ENCODE peak calls at places on chromosomes 11 and 22, in five cellular contexts. U, K, O, I and F are unnamed samples.

GRCh38 chr11:118437046-118437735 is 899 bp downstream of the KMT2A start:
- DNase-seq in U (peak; percentile 39), K (peak; percentile 37), O (no peak), I (no peak), F (peak; percentile 28)

GRCh38 chr11:117185739-117186430 is 7.3 kb downstream of the SIDT2 start:
- DNase-seq in U (no peak), K (no peak), O (no peak), I (no peak), F (no peak)

GRCh38 chr11:102495161-102496042 is 35.1 kb downstream of the MMP7 start:
- DNase-seq in U (peak; percentile 56), K (peak; percentile 49), O (peak; percentile 55), I (peak; percentile 14), F (peak; percentile 49)

GRCh38 chr11:112615238-112615637 is 346.0 kb upstream of the NCAM1 start:
- DNase-seq in U (no peak), K (no peak), O (no peak), I (no peak), F (no peak)

GRCh38 chr22:37501610-37502341 is 15.6 kb upstream of the MFNG start:
- DNase-seq in U (no peak), K (no peak), O (peak; percentile 69), I (no peak), F (no peak)

GRCh38 chr22:30970356-30970746 is 1.3 kb downstream of the TUG1 start:
- DNase-seq in U (no peak), K (no peak), O (no peak), I (no peak), F (no peak)

GRCh38 chr22:24433868-24434471 is 6.6 kb downstream of the ADORA2A start:
- DNase-seq in U (no peak), K (no peak), O (no peak), I (no peak), F (no peak)

GRCh38 chr22:29873943-29874342 is 9.0 kb upstream of the MTMR3 start:
- DNase-seq in U (no peak), K (no peak), O (no peak), I (no peak), F (no peak)

GRCh38 chr11:14012836-14013235 is 50.3 kb downstream of the SPON1 start:
- DNase-seq in U (no peak), K (no peak), O (no peak), I (no peak), F (no peak)

GRCh38 chr11:62151737-62152102 is 27.9 kb downstream of the INCENP start:
- DNase-seq in U (no peak), K (no peak), O (no peak), I (no peak), F (no peak)

GRCh38 chr22:49553518-49554295 is 274.0 kb downstream of the BRD1 start:
- DNase-seq in U (no peak), K (peak; percentile 49), O (no peak), I (no peak), F (no peak)